ENCODE peak calls at places on chromosomes 11 and 22, in five cellular contexts. One of them, this sample, is unnamed.
A peak's percentile ranks its signal among the peaks of the same experiment; 100 is the strongest.

GRCh38 chr11:18608373-18608772 is 8.8 kb downstream of the MISFA start:
- DNase-seq in IMR-90: peak; percentile 19
- DNase-seq in K562: no peak
- DNase-seq in GM12878: no peak
- DNase-seq in HepG2: no peak
- DNase-seq in this sample: no peak

GRCh38 chr11:77287615-77288273 is 13.7 kb downstream of the GDPD4 start:
- DNase-seq in IMR-90: peak; percentile 97
- DNase-seq in K562: no peak
- DNase-seq in GM12878: no peak
- DNase-seq in HepG2: no peak
- DNase-seq in this sample: no peak

GRCh38 chr11:102197759-102198158 is 87.5 kb downstream of the YAP1 start:
- DNase-seq in IMR-90: no peak
- DNase-seq in K562: no peak
- DNase-seq in GM12878: no peak
- DNase-seq in HepG2: peak; percentile 31
- DNase-seq in this sample: no peak

GRCh38 chr22:29734429-29734828 is 14.6 kb downstream of the CABP7 start:
- DNase-seq in IMR-90: no peak
- DNase-seq in K562: no peak
- DNase-seq in GM12878: no peak
- DNase-seq in HepG2: no peak
- DNase-seq in this sample: no peak

GRCh38 chr22:19325296-19325950 is 33.9 kb upstream of the CLTCL1 start:
- DNase-seq in IMR-90: peak; percentile 55
- DNase-seq in K562: no peak
- DNase-seq in GM12878: no peak
- DNase-seq in HepG2: no peak
- DNase-seq in this sample: no peak

GRCh38 chr11:24496728-24497396 is at the start of gene LUZP2:
- DNase-seq in IMR-90: peak; percentile 51
- DNase-seq in K562: no peak
- DNase-seq in GM12878: no peak
- DNase-seq in HepG2: no peak
- DNase-seq in this sample: peak; percentile 73

GRCh38 chr11:125663910-125664309 is 16.7 kb downstream of the ACRV1 start:
- DNase-seq in IMR-90: no peak
- DNase-seq in K562: no peak
- DNase-seq in GM12878: no peak
- DNase-seq in HepG2: no peak
- DNase-seq in this sample: no peak

GRCh38 chr11:32312865-32313403 is 122.4 kb downstream of the WT1 start:
- DNase-seq in IMR-90: peak; percentile 52
- DNase-seq in K562: peak; percentile 61
- DNase-seq in GM12878: no peak
- DNase-seq in HepG2: peak; percentile 45
- DNase-seq in this sample: peak; percentile 51

GRCh38 chr22:37283393-37283937 is 1.2 kb downstream of the CYTH4 start:
- DNase-seq in IMR-90: no peak
- DNase-seq in K562: no peak
- DNase-seq in GM12878: no peak
- DNase-seq in HepG2: no peak
- DNase-seq in this sample: peak; percentile 61

GRCh38 chr22:48331691-48332220 is 1495.9 kb downstream of the BRD1 start:
- DNase-seq in IMR-90: no peak
- DNase-seq in K562: no peak
- DNase-seq in GM12878: no peak
- DNase-seq in HepG2: no peak
- DNase-seq in this sample: no peak

GRCh38 chr11:128731041-128731663 is 37.3 kb downstream of the FLI1 start:
- DNase-seq in IMR-90: no peak
- DNase-seq in K562: no peak
- DNase-seq in GM12878: no peak
- DNase-seq in HepG2: no peak
- DNase-seq in this sample: no peak

GRCh38 chr11:124274000-124274399 is 17.8 kb downstream of the OR8G5 start:
- DNase-seq in IMR-90: no peak
- DNase-seq in K562: no peak
- DNase-seq in GM12878: no peak
- DNase-seq in HepG2: no peak
- DNase-seq in this sample: no peak

GRCh38 chr22:40176921-40177737 is 596 bp upstream of the TNRC6B start:
- DNase-seq in IMR-90: peak; percentile 71
- DNase-seq in K562: peak; percentile 47
- DNase-seq in GM12878: peak; percentile 41
- DNase-seq in HepG2: peak; percentile 87
- DNase-seq in this sample: no peak

GRCh38 chr11:14237333-14237988 is 121.5 kb downstream of the RRAS2 start:
- DNase-seq in IMR-90: no peak
- DNase-seq in K562: no peak
- DNase-seq in GM12878: peak; percentile 76
- DNase-seq in HepG2: no peak
- DNase-seq in this sample: no peak

GRCh38 chr22:44753189-44754042 is 1.0 kb downstream of the ARHGAP8 start:
- DNase-seq in IMR-90: peak; percentile 81
- DNase-seq in K562: no peak
- DNase-seq in GM12878: no peak
- DNase-seq in HepG2: no peak
- DNase-seq in this sample: no peak

GRCh38 chr11:13448876-13449275 is 14.1 kb downstream of the BTBD10 start:
- DNase-seq in IMR-90: peak; percentile 41
- DNase-seq in K562: no peak
- DNase-seq in GM12878: no peak
- DNase-seq in HepG2: no peak
- DNase-seq in this sample: no peak

GRCh38 chr11:117822031-117822521 is 2.5 kb downstream of the FXYD2 start:
- DNase-seq in IMR-90: no peak
- DNase-seq in K562: peak; percentile 56
- DNase-seq in GM12878: no peak
- DNase-seq in HepG2: no peak
- DNase-seq in this sample: peak; percentile 74

GRCh38 chr11:59097113-59097708 is 9.8 kb upstream of the FAM111B start:
- DNase-seq in IMR-90: peak; percentile 62
- DNase-seq in K562: peak; percentile 19
- DNase-seq in GM12878: no peak
- DNase-seq in HepG2: peak; percentile 60
- DNase-seq in this sample: peak; percentile 34

GRCh38 chr22:36379593-36380361 is 8.0 kb downstream of the MYH9 start:
- DNase-seq in IMR-90: peak; percentile 59
- DNase-seq in K562: no peak
- DNase-seq in GM12878: no peak
- DNase-seq in HepG2: no peak
- DNase-seq in this sample: no peak

GRCh38 chr11:127496165-127496564 is 495.6 kb upstream of the KIRREL3 start:
- DNase-seq in IMR-90: no peak
- DNase-seq in K562: no peak
- DNase-seq in GM12878: no peak
- DNase-seq in HepG2: no peak
- DNase-seq in this sample: no peak

GRCh38 chr11:74735566-74735965 is 4.3 kb upstream of the CHRDL2 start:
- DNase-seq in IMR-90: no peak
- DNase-seq in K562: no peak
- DNase-seq in GM12878: no peak
- DNase-seq in HepG2: peak; percentile 29
- DNase-seq in this sample: no peak

GRCh38 chr22:35072939-35073338 is 7.0 kb downstream of the ISX start:
- DNase-seq in IMR-90: peak; percentile 3
- DNase-seq in K562: no peak
- DNase-seq in GM12878: no peak
- DNase-seq in HepG2: no peak
- DNase-seq in this sample: no peak

GRCh38 chr11:19573666-19574065 is 139.0 kb upstream of the NAV2 start:
- DNase-seq in IMR-90: no peak
- DNase-seq in K562: no peak
- DNase-seq in GM12878: no peak
- DNase-seq in HepG2: no peak
- DNase-seq in this sample: no peak

DNA sequence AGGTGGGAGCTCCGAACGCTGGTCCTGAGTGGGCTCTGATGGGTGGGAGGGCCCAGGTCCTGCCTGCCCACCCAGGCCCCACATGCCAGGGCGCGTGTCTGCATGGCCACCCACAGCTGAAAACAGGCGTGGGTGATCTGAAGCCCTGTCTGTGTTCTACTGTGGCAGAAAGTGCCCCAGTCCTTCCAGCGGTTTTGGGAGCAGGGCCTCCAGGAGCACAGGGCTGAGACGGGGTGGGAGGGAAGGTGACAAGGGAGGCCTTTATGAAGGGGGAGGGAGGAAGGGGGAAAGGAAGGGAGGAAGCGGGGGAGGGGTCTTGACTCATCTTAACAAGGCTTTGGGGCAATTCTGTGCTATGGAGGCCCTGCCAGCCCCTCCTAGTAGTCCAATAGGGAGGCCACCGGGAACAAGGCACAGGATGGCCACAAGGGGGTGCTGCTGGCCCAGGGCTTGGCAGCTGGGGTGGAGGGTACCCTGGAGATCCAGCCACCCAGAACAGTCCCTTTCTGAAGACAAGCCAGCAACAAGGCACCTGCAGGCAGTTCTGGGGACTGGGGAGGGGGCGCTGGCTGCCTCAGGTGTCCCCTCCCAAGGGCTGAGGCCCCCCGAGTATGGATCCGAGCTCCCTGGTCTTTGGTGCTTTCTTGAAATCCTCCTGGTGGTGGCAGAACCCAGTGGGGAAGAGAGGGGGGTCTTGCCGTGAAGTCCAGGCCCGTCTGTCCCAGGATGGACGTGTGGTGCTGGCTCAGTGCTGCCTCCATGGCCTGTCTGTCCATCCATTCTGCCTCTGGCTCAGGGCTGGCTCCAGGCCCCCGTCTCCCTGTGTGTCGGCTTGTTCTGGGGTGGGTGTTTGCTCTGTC is 6.3 kb upstream of the FADS3 start:
- DNase-seq in IMR-90: peak; percentile 53
- DNase-seq in K562: peak; percentile 79
- DNase-seq in GM12878: no peak
- DNase-seq in HepG2: peak; percentile 51
- DNase-seq in this sample: peak; percentile 95
- TF ChIP-seq MXI1 in IMR-90: no peak
- TF ChIP-seq MXI1 in K562: no peak
- TF ChIP-seq MXI1 in GM12878: no peak
- TF ChIP-seq MXI1 in HepG2: no peak
- TF ChIP-seq MXI1 in this sample: no peak

GRCh38 chr11:130772266-130773227 is 143.7 kb downstream of the SNX19 start:
- DNase-seq in IMR-90: peak; percentile 97
- DNase-seq in K562: no peak
- DNase-seq in GM12878: no peak
- DNase-seq in HepG2: no peak
- DNase-seq in this sample: no peak
- TF ChIP-seq MXI1 in IMR-90: peak; percentile 14
- TF ChIP-seq MXI1 in K562: no peak
- TF ChIP-seq MXI1 in GM12878: no peak
- TF ChIP-seq MXI1 in HepG2: no peak
- TF ChIP-seq MXI1 in this sample: no peak

GRCh38 chr11:105206633-105207032 is 67.1 kb upstream of the CARD18 start:
- DNase-seq in IMR-90: no peak
- DNase-seq in K562: no peak
- DNase-seq in GM12878: no peak
- DNase-seq in HepG2: peak; percentile 28
- DNase-seq in this sample: no peak
- TF ChIP-seq MXI1 in IMR-90: no peak
- TF ChIP-seq MXI1 in K562: no peak
- TF ChIP-seq MXI1 in GM12878: no peak
- TF ChIP-seq MXI1 in HepG2: no peak
- TF ChIP-seq MXI1 in this sample: no peak

GRCh38 chr11:115477410-115477809 is 26.8 kb downstream of the CADM1 start:
- DNase-seq in IMR-90: no peak
- DNase-seq in K562: no peak
- DNase-seq in GM12878: no peak
- DNase-seq in HepG2: no peak
- DNase-seq in this sample: no peak
- TF ChIP-seq MXI1 in IMR-90: no peak
- TF ChIP-seq MXI1 in K562: no peak
- TF ChIP-seq MXI1 in GM12878: no peak
- TF ChIP-seq MXI1 in HepG2: no peak
- TF ChIP-seq MXI1 in this sample: peak; percentile 23

GRCh38 chr22:46376096-46376495 is 40.6 kb downstream of the TRMU start:
- DNase-seq in IMR-90: no peak
- DNase-seq in K562: no peak
- DNase-seq in GM12878: no peak
- DNase-seq in HepG2: no peak
- DNase-seq in this sample: no peak

GRCh38 chr22:46373166-46373565 is 37.7 kb downstream of the TRMU start:
- DNase-seq in IMR-90: no peak
- DNase-seq in K562: no peak
- DNase-seq in GM12878: no peak
- DNase-seq in HepG2: no peak
- DNase-seq in this sample: no peak

GRCh38 chr22:46372686-46373085 is 37.2 kb downstream of the TRMU start:
- DNase-seq in IMR-90: no peak
- DNase-seq in K562: no peak
- DNase-seq in GM12878: no peak
- DNase-seq in HepG2: no peak
- DNase-seq in this sample: no peak

GRCh38 chr22:46374663-46375474 is 39.4 kb downstream of the TRMU start:
- DNase-seq in IMR-90: no peak
- DNase-seq in K562: no peak
- DNase-seq in GM12878: no peak
- DNase-seq in HepG2: no peak
- DNase-seq in this sample: no peak

GRCh38 chr22:46373838-46374662 is 38.5 kb downstream of the TRMU start:
- DNase-seq in IMR-90: no peak
- DNase-seq in K562: no peak
- DNase-seq in GM12878: peak; percentile 48
- DNase-seq in HepG2: no peak
- DNase-seq in this sample: no peak
- TF ChIP-seq MXI1 in IMR-90: no peak
- TF ChIP-seq MXI1 in K562: no peak
- TF ChIP-seq MXI1 in GM12878: no peak
- TF ChIP-seq MXI1 in HepG2: no peak
- TF ChIP-seq MXI1 in this sample: no peak